ENCODE peak calls at places on chromosomes 1 and 21, in five cellular contexts. N, D, V, G and O are unnamed samples. For H3K4me1 and H3K36me3, the result is how much of the 10 kb centered on the place peaks cover.

GRCh38 chr1:89703469-89703868 is 70.5 kb downstream of the LRRC8C start:
- DNase-seq in N (no peak), D (no peak), V (no peak), G (no peak), O (no peak)

GRCh38 chr1:178724734-178725602 is at the start of gene RALGPS2:
- DNase-seq in N (peak), D (peak), V (peak), G (peak), O (peak)

GRCh38 chr1:111334169-111334568 is 43.5 kb downstream of the CHIA start:
- DNase-seq in N (peak), D (no peak), V (peak), G (peak), O (peak)

GRCh38 chr1:151327903-151328674 is 873 bp upstream of the PI4KB start:
- DNase-seq in N (no peak), D (peak), V (peak), G (no peak), O (no peak)

GRCh38 chr1:208132287-208132882 is 111.8 kb downstream of the PLXNA2 start:
- DNase-seq in N (peak), D (peak), V (peak), G (peak), O (peak)

GRCh38 chr1:169928438-169929209 is 34.9 kb upstream of the SCYL3 start:
- DNase-seq in N (peak), D (no peak), V (peak), G (peak), O (no peak)

GRCh38 chr1:151703813-151704212 is 12.8 kb downstream of the CELF3 start:
- DNase-seq in N (no peak), D (no peak), V (no peak), G (no peak), O (no peak)

GRCh38 chr1:225554216-225554812 is 98.6 kb downstream of the ENAH start:
- DNase-seq in N (peak), D (no peak), V (peak), G (peak), O (no peak)

GRCh38 chr1:178483251-178483957 is 13.4 kb downstream of the CLEC20A start:
- DNase-seq in N (no peak), D (no peak), V (no peak), G (no peak), O (no peak)

GRCh38 chr1:32091176-32091575 is 16.7 kb upstream of the KPNA6 start:
- DNase-seq in N (no peak), D (no peak), V (no peak), G (no peak), O (no peak)

GRCh38 chr1:87329051-87329755 is 523 bp downstream of the LMO4 start:
- DNase-seq in N (peak), D (peak), V (peak), G (peak), O (peak)

GRCh38 chr1:89605692-89606091 is 27.2 kb upstream of the LRRC8C start:
- DNase-seq in N (no peak), D (no peak), V (no peak), G (no peak), O (no peak)

GRCh38 chr21:38181101-38181500 is 75.7 kb upstream of the KCNJ15 start:
- DNase-seq in N (no peak), D (no peak), V (no peak), G (no peak), O (no peak)

GRCh38 chr1:54312874-54313316 is 93.3 kb downstream of the SSBP3 start:
- DNase-seq in N (peak), D (peak), V (no peak), G (no peak), O (no peak)

GRCh38 chr1:76546354-76546933 is 320.8 kb upstream of the ST6GALNAC5 start:
- DNase-seq in N (peak), D (peak), V (no peak), G (no peak), O (peak)

GRCh38 chr1:44673675-44674112 is 587 bp downstream of the TMEM53 start:
- DNase-seq in N (no peak), D (no peak), V (no peak), G (no peak), O (no peak)

GRCh38 chr1:38991638-38992449 is 768 bp downstream of the AKIRIN1 start:
- DNase-seq in N (peak), D (peak), V (peak), G (no peak), O (peak)

GRCh38 chr1:51423098-51423821 is 92.9 kb upstream of the TTC39A start:
- DNase-seq in N (no peak), D (peak), V (no peak), G (no peak), O (no peak)

GRCh38 chr1:156489935-156490293 is 10.7 kb downstream of the MEF2D start:
- DNase-seq in N (no peak), D (no peak), V (peak), G (no peak), O (no peak)

GRCh38 chr1:156487862-156488261 is 12.7 kb downstream of the MEF2D start:
- DNase-seq in N (no peak), D (peak), V (no peak), G (peak), O (no peak)

GRCh38 chr1:156488566-156489165 is 11.9 kb downstream of the MEF2D start:
- DNase-seq in N (no peak), D (no peak), V (peak), G (peak), O (no peak)

GRCh38 chr1:156490401-156491032 is 10.1 kb downstream of the MEF2D start:
- DNase-seq in N (peak), D (peak), V (peak), G (peak), O (no peak)

DNA sequence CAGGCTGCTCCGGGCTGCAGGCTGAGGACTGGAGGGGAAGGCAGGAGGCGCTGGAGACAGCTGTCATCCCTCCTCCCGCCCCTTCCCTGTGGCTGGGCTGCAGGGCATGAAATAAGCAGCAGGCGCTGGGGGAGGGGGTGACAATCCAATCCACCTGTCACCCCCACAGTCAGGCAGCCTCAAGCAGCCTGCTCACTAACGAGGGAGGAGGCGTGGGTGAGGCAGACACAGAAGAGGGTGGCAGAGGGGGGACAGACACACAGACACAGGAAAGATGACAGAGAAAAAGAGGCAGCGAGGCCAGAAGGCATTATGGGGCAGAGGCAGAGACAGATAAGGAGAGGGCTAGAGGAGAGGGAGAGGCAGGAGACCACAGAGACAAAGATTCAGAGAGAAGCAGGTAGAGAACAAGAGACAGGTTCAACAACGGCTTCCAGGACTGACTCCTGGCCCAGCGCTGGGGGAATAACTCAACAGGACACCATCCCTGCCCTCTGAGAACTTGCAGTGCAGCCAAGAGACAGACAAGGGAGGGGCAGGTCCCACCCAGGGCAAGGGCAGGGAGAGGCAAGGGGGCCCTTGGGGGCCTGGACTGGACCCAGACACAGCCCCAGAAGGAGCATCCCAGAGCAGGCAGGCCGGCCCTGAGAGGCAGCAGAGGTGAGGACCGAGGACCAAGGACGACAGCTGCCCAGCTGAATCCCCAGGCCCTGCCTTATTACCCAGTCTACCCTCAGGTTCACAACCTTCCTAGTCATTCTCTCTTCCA is 11.2 kb downstream of the MEF2D start:
- DNase-seq in N (peak), D (peak), V (peak), G (peak), O (peak)
- TF ChIP-seq CTCF in N (no peak), D (peak), V (no peak), G (peak), O (peak)

GRCh38 chr1:206693029-206693428 is 8.3 kb downstream of the MAPKAPK2 start:
- DNase-seq in N (no peak), D (peak), V (no peak), G (peak), O (no peak)

GRCh38 chr1:206695751-206696150 is 11.0 kb downstream of the MAPKAPK2 start:
- DNase-seq in N (no peak), D (no peak), V (no peak), G (no peak), O (no peak)

GRCh38 chr1:206693592-206693991 is 8.9 kb downstream of the MAPKAPK2 start:
- DNase-seq in N (no peak), D (peak), V (no peak), G (no peak), O (no peak)

GRCh38 chr1:206694151-206694550 is 9.4 kb downstream of the MAPKAPK2 start:
- DNase-seq in N (no peak), D (no peak), V (no peak), G (no peak), O (no peak)

DNA sequence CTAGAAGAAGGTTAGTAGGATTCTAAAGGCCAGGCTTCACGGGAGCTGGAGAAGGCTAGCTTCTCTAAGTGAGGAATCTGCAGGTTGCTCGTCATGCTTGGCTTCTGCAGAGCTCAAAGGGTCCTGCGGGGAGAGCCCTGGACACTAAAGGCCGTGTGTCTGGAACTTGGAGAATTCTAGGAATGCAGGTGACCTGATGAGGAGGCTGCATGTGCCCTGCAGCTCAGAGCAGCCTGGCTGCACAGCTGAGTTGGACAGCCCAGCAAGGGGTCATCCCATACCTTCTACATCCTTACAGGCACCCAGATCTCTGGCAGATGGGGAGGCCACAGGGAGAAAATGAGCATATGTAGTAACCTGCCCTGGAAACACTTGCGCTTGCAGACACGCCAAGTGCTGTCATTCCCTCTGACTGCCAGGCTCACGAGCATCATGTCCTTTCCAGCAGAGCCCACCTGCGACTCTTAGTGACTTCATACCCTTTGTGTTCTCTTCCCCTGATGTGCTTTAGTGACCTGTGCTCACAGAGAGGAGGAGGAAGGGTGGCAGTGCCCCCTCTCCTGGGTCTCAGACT is 9.9 kb downstream of the MAPKAPK2 start:
- DNase-seq in N (no peak), D (no peak), V (no peak), G (no peak), O (no peak)
- H3K4me1 ChIP-seq in N (under half), D (half or more), V (under half), G (half or more), O (under half)

GRCh38 chr21:41447356-41447755 is 21.3 kb downstream of the MX1 start:
- DNase-seq in N (no peak), D (no peak), V (no peak), G (no peak), O (no peak)
- H3K36me3 ChIP-seq in N (under half), D (under half), V (under half), G (under half), O (under half)

DNA sequence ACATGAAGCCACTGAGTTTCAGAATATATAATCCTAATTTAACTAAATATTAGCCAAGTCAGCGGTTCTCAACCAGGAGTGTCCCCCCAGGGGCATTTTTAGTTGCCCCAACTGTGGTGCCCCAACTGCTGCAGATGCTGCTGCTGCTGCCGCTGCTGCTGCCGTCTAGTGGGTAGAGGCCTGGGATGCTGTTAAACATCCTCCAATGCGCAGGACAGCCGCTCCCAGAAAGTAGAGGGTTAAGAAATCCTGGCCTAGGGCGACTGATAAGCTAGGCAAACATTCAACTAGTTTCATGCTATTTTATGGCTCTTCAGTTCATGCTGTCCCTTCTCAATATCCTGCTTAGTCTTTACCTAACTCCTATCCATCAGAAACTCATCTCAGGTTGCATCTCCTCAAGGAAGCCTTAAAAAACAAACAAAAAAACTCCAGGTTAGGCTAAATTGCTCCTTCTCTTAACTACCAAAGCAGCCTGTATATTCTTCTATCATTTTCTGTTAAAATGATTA is 9.9 kb upstream of the DCAF6 start:
- DNase-seq in N (peak), D (no peak), V (no peak), G (no peak), O (no peak)
- TF ChIP-seq CTCF in N (no peak), D (no peak), V (no peak), G (no peak), O (no peak)

DNA sequence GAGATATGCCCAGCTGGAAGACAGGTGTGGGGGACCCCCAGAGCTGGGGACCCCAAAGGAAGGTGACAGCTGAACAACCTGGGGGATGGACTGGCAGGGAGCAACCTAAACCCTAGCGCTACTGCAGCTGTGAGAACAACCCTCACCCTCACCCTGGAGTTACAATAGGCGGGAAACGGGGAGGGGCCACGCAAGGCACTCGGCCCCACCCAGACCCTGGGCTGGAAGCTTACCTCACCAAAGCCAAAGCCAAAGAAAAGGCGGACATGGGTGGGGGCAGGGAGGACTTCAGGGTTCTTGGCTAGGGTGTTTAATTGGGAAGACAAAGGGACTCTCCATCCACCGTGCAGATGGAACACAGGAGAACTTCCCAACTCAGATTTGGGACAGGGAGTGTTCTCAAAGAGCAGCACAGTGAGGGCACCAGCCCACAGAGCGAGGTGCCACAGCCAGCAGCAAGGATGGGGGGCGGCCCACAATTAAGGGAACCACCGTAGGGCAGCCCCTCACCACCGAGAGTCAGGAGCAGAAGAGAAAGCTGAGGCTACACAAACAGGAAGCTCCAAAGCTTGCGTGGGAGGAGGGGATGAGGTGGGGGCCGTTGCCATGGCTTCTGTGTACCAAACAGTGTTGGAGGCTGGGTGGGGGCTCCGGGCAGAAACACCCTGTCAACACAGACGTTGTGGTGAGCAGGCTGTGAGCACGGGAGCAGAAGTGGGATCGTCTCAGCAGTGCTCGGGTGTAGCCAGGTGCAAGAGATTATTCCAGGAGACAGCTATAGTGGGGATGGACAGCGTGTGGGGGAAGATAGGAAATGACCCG is 1.9 kb downstream of the TAGLN2 start:
- DNase-seq in N (no peak), D (peak), V (peak), G (peak), O (peak)
- H3K4me1 ChIP-seq in N (under half), D (under half), V (under half), G (under half), O (under half)

GRCh38 chr1:154240294-154240831 is 19.6 kb downstream of the UBAP2L start:
- DNase-seq in N (no peak), D (no peak), V (no peak), G (no peak), O (no peak)
- H3K36me3 ChIP-seq in N (half or more), D (half or more), V (half or more), G (under half), O (half or more)

DNA sequence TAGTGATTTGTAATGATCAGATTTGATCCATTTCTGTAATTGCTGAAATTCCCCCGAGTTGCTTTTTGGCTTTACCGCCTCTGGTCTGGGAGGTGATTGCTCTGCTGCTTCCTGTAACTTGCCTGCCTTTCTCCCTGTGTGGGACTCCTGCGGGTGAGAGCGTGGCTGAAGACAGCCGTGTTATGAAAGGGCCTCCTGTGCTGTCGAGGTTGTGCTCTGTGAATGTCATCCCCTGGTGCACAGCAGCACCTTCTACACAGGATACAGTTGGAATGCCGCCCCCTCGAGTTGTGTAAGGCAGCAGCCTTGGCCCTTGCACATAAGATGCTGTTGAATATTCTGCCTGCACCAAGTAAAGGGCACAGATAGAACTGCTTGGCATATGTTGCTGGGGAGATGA is 5.9 kb downstream of the SOD1 start:
- DNase-seq in N (no peak), D (no peak), V (no peak), G (no peak), O (no peak)
- TF ChIP-seq CTCF in N (no peak), D (no peak), V (no peak), G (no peak), O (no peak)

GRCh38 chr1:201500670-201501120 is 6.2 kb downstream of the CSRP1 start:
- DNase-seq in N (no peak), D (no peak), V (no peak), G (no peak), O (no peak)
- H3K4me1 ChIP-seq in N (under half), D (under half), V (under half), G (under half), O (under half)

GRCh38 chr1:26265405-26265804 is 14.5 kb upstream of the SH3BGRL3 start:
- DNase-seq in N (no peak), D (no peak), V (no peak), G (no peak), O (no peak)

GRCh38 chr1:26259005-26259404 is 20.9 kb upstream of the SH3BGRL3 start:
- DNase-seq in N (no peak), D (no peak), V (no peak), G (no peak), O (no peak)

GRCh38 chr1:26263212-26263611 is 16.7 kb upstream of the SH3BGRL3 start:
- DNase-seq in N (no peak), D (no peak), V (no peak), G (no peak), O (no peak)

GRCh38 chr1:26254404-26254803 is 20.4 kb downstream of the CEP85 start:
- DNase-seq in N (no peak), D (no peak), V (no peak), G (no peak), O (no peak)

GRCh38 chr1:26259578-26259977 is 20.3 kb upstream of the SH3BGRL3 start:
- DNase-seq in N (no peak), D (no peak), V (no peak), G (no peak), O (no peak)
- H3K36me3 ChIP-seq in N (under half), D (under half), V (half or more), G (under half), O (under half)

GRCh38 chr1:52748119-52748518 is 21.9 kb downstream of the ZYG11B start:
- DNase-seq in N (no peak), D (no peak), V (peak), G (no peak), O (no peak)
- TF ChIP-seq CTCF in N (peak), D (peak), V (peak), G (peak), O (no peak)